ENCODE peak calls at places on chromosomes 16 and 17, in nine cellular contexts. V, L, J, H, R, D, U, M and O are unnamed samples.

GRCh38 chr17:68835061-68835460 is 120.1 kb downstream of the ABCA8 start:
- DNase-seq in H (peak), L (no peak), U (no peak), V (no peak), R (no peak), M (no peak), D (no peak), J (no peak), O (no peak)

GRCh38 chr16:19382887-19383816 is 34.5 kb upstream of the TMC5 start:
- DNase-seq in L (no peak), R (no peak), M (no peak), U (no peak), H (no peak), V (no peak), D (no peak), J (no peak), O (peak)

GRCh38 chr16:4935231-4935855 is 1.6 kb downstream of the PPL start:
- DNase-seq in J (peak), U (no peak), H (no peak), D (peak), M (no peak), R (no peak), V (no peak), L (peak), O (peak)

GRCh38 chr17:60910415-60910814 is 232.8 kb downstream of the BCAS3 start:
- DNase-seq in R (no peak), L (no peak), V (no peak), H (no peak), J (no peak), U (no peak), D (no peak), M (no peak), O (no peak)

GRCh38 chr16:2023098-2023925 is 3.4 kb upstream of the NHERF2 start:
- DNase-seq in H (peak), R (peak), L (peak), M (peak), J (peak), U (peak), D (peak), V (peak), O (peak)

GRCh38 chr16:58243528-58244004 is 45.7 kb upstream of the CSNK2A2 start:
- DNase-seq in R (no peak), D (no peak), J (no peak), L (no peak), H (no peak), M (no peak), U (no peak), V (no peak), O (no peak)

GRCh38 chr17:73595068-73595865 is 49.0 kb downstream of the SDK2 start:
- DNase-seq in U (no peak), L (no peak), V (no peak), M (no peak), D (no peak), J (peak), R (peak), H (peak), O (peak)

GRCh38 chr16:17515421-17516210 is 44.9 kb upstream of the XYLT1 start:
- DNase-seq in V (peak), R (no peak), U (peak), M (no peak), J (no peak), D (no peak), H (no peak), L (no peak), O (no peak)

GRCh38 chr16:84694980-84695379 is 4.8 kb upstream of the USP10 start:
- DNase-seq in D (no peak), M (no peak), R (no peak), U (no peak), H (no peak), J (no peak), L (no peak), V (no peak), O (no peak)

GRCh38 chr17:36182176-36183000 is 6.0 kb upstream of the TBC1D3B start:
- DNase-seq in V (no peak), L (no peak), U (peak), J (no peak), M (no peak), H (no peak), R (peak), D (no peak), O (peak)

GRCh38 chr16:87279094-87279658 is 38.0 kb downstream of the C16orf95 start:
- DNase-seq in V (no peak), M (no peak), H (no peak), R (no peak), U (no peak), D (no peak), L (no peak), J (no peak), O (no peak)

GRCh38 chr16:56357291-56357764 is 68.0 kb downstream of the AMFR start:
- DNase-seq in D (no peak), L (no peak), R (peak), H (peak), U (peak), J (peak), M (no peak), V (no peak), O (no peak)

GRCh38 chr16:14562691-14563491 is 67.2 kb downstream of the PARN start:
- DNase-seq in H (peak), J (no peak), L (peak), D (no peak), U (peak), R (peak), V (peak), M (no peak), O (no peak)

GRCh38 chr16:81823111-81823510 is 44.0 kb downstream of the PLCG2 start:
- DNase-seq in U (no peak), H (peak), J (peak), M (no peak), R (no peak), L (no peak), D (no peak), V (no peak), O (no peak)

GRCh38 chr16:30867747-30868146 is 26.1 kb downstream of the BCL7C start:
- DNase-seq in V (peak), U (no peak), D (no peak), R (no peak), J (no peak), H (peak), L (no peak), M (no peak), O (no peak)

GRCh38 chr16:53121043-53121442 is 66.3 kb downstream of the CHD9 start:
- DNase-seq in U (no peak), L (no peak), R (no peak), J (no peak), V (no peak), D (no peak), H (no peak), M (no peak), O (no peak)

GRCh38 chr16:1331712-1332617 is 1.5 kb upstream of the BAIAP3 start:
- DNase-seq in U (peak), L (no peak), M (peak), R (peak), H (peak), V (peak), D (no peak), J (peak), O (peak)

GRCh38 chr16:11738742-11739544 is 3.7 kb downstream of the TXNDC11 start:
- DNase-seq in D (no peak), J (no peak), U (no peak), V (no peak), M (no peak), R (no peak), L (no peak), H (no peak), O (no peak)

GRCh38 chr16:27698266-27698665 is 148.3 kb downstream of the KATNIP start:
- DNase-seq in U (no peak), L (no peak), H (no peak), D (no peak), J (no peak), M (no peak), V (no peak), R (peak), O (peak)

GRCh38 chr16:86669937-86670772 is 91.8 kb downstream of the FOXL1 start:
- DNase-seq in M (no peak), R (peak), J (peak), L (no peak), U (peak), D (no peak), V (no peak), H (peak), O (peak)

GRCh38 chr16:67537270-67537635 is 8.6 kb downstream of the RIPOR1 start:
- DNase-seq in H (peak), U (peak), J (peak), V (no peak), D (no peak), R (peak), L (peak), M (peak), O (peak)

GRCh38 chr17:20127660-20128413 is 118.7 kb downstream of the SPECC1 start:
- DNase-seq in L (no peak), H (peak), J (no peak), M (no peak), R (no peak), V (peak), D (no peak), U (peak), O (no peak)

GRCh38 chr17:68909066-68909465 is 46.1 kb downstream of the ABCA8 start:
- DNase-seq in L (peak), J (no peak), V (peak), H (peak), U (peak), D (no peak), M (no peak), R (no peak), O (no peak)

GRCh38 chr17:70938311-70938710 is 769.0 kb downstream of the KCNJ2 start:
- DNase-seq in H (no peak), M (no peak), U (no peak), L (no peak), J (no peak), R (no peak), D (no peak), V (no peak), O (no peak)

GRCh38 chr17:10127819-10128375 is 70.5 kb downstream of the GAS7 start:
- DNase-seq in R (peak), D (peak), U (peak), M (no peak), L (peak), J (peak), V (no peak), H (peak), O (peak)

GRCh38 chr16:11391576-11391975 is 46.3 kb downstream of the RMI2 start:
- DNase-seq in J (no peak), D (no peak), V (no peak), M (no peak), U (no peak), L (no peak), R (no peak), H (no peak), O (peak)

GRCh38 chr16:54936979-54937672 is 6.5 kb downstream of the IRX5 start:
- DNase-seq in H (peak), R (peak), U (peak), V (peak), L (peak), M (no peak), D (no peak), J (no peak), O (peak)

GRCh38 chr17:19370493-19370960 is 7.8 kb upstream of the MAPK7 start:
- DNase-seq in J (peak), D (no peak), M (no peak), V (no peak), U (no peak), L (no peak), H (no peak), R (no peak), O (no peak)

GRCh38 chr17:73068322-73069153 is 23.9 kb downstream of the SLC39A11 start:
- DNase-seq in R (no peak), M (no peak), H (peak), J (no peak), L (no peak), D (no peak), V (peak), U (peak), O (no peak)

GRCh38 chr16:66604376-66605176 is at the start of gene CMTM3:
- DNase-seq in U (peak), H (peak), M (peak), D (no peak), V (peak), L (no peak), J (peak), R (peak), O (peak)

GRCh38 chr17:4509402-4509801 is 10.7 kb downstream of the SPNS2 start:
- DNase-seq in H (no peak), R (no peak), D (no peak), J (no peak), M (peak), L (no peak), U (no peak), V (no peak), O (peak)

GRCh38 chr17:28712037-28712704 is 483 bp upstream of the PROCA1 start:
- DNase-seq in R (peak), L (no peak), M (peak), J (peak), U (no peak), V (no peak), D (no peak), H (peak), O (peak)

GRCh38 chr17:65013613-65014391 is 42.7 kb downstream of the GNA13 start:
- DNase-seq in R (no peak), D (no peak), M (peak), V (no peak), H (peak), L (no peak), U (peak), J (no peak), O (no peak)

GRCh38 chr17:57887161-57887560 is 37.3 kb upstream of the MRPS23 start:
- DNase-seq in J (no peak), D (no peak), M (no peak), V (no peak), R (no peak), L (no peak), H (no peak), U (peak), O (no peak)

GRCh38 chr16:66996324-66996982 is 8.1 kb downstream of the CES4A start:
- DNase-seq in M (no peak), L (peak), H (peak), R (no peak), V (peak), U (peak), J (peak), D (peak), O (peak)

GRCh38 chr17:9284884-9285283 is 263.6 kb downstream of the NTN1 start:
- DNase-seq in R (no peak), M (no peak), V (no peak), H (no peak), U (peak), D (no peak), J (peak), L (peak), O (no peak)

DNA sequence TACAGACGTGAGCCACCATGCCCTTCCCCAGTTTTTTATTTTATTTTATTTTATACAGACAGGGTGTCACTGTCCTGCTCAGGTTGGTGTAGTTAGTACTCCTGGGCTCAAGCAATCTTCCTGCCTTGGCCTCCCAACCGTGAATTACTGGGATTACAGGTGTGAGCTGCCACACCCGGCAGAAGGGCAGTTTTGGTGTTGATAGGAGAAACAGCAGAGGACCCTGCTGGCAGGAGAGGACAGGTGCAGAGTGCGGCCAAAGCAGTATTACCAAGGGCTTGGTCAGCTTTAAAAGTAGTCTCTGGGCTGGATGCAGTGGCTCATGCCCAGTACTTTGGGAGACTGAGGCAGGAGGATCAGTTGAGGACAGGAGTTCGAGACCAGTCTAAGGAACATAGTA is 22.9 kb downstream of the FOXK2 start:
- DNase-seq in M (no peak), R (no peak), V (no peak), L (no peak), H (no peak), U (no peak), D (no peak), J (no peak), O (no peak)
- H3K4me3 ChIP-seq in M (no peak), R (no peak), V (no peak), L (no peak), H (no peak), U (no peak), D (no peak), J (no peak), O (no peak)

DNA sequence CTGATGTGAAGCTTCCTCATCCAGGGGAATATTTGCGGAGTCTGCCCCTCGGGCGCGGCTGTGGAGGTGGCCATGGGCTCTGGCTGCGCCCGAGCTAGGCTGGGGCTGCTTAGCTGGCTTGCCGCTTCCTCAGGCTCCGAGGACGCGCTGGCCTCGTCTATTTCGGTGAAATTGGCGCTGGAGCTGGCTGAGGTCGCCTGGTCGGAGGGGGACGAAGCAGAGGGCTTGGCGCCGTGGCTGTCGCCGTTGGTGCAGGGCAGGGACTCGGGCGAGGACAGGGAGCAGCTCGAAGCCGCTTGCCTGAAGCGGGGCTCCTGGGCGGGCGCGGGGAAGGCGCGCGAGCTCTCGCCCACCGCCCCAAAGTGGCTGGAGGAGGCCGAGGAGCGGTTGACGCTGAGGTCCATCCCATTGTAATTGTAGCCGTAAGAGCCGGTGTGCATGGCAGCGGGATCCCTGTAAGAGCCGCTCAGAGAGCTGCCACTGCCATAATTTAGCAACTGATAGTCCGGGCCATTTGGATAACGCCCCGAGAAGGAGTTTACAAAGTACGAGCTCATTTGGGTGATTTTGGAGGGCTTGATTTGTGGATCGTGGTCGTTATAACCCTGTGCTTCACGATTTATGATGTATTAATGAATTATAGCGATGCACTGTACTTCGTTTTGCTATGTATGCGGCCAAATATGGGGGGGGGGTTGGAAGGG is at the start of gene HOXB5:
- DNase-seq in H (no peak), U (peak), M (no peak), J (no peak), L (no peak), V (no peak), R (no peak), D (no peak), O (no peak)
- H3K4me3 ChIP-seq in H (peak), U (peak), M (peak), J (peak), L (no peak), V (peak), R (no peak), D (peak), O (peak)

DNA sequence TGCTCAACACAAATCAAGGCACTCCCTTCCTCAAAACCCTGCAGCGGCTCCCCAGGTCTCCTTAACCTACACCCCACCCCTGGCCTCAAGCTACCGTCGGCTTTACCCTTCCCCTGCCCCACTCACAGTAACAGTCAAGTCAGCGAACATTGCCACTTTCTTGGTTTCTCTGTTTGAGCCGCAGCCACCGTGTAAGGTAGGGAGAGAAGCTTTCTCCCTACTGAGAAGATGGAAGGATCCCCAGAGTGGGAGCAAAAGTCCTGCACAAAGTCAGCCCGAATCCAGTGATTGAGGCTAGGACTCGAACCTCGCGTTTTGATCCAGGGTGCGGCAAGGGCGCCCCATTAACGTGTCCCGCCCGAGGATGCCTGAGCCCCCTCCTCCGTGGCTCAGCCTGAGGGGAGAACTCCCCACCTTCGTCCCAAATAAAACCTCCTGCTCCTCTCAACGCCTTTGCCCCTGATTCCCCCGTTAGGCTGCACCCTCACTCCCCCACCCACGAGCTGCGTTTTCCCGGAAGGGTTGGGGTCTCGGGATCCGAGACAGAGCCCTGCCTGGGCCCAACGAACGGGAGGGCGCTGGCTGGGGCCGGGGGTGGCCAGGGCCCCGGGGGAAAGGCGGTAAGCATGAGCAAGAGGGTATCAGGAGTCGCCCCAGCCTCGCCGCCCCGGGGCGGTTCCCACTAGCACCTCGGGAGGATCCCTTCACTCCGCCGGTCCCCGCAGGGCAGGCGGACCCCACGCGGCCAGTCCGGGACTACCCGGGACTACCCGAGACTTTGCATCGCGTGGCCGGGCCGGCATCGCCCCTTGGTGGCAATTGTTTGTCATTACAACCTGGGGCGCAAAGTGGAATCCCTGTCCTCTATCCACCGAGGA is 9.9 kb upstream of the NAGS start:
- DNase-seq in R (peak), D (no peak), U (peak), M (peak), H (peak), J (peak), L (peak), V (peak), O (peak)
- H3K4me3 ChIP-seq in R (peak), D (peak), U (no peak), M (peak), H (peak), J (peak), L (no peak), V (peak), O (no peak)

GRCh38 chr16:3846087-3846486 is 34.4 kb downstream of the CREBBP start:
- DNase-seq in L (no peak), V (no peak), M (no peak), D (no peak), U (no peak), H (no peak), J (no peak), R (no peak), O (no peak)

GRCh38 chr16:3846595-3847091 is 33.9 kb downstream of the CREBBP start:
- DNase-seq in R (no peak), M (no peak), H (no peak), J (no peak), L (no peak), V (no peak), U (no peak), D (no peak), O (no peak)

GRCh38 chr16:3841729-3842508 is 38.6 kb downstream of the CREBBP start:
- DNase-seq in L (no peak), V (no peak), U (no peak), H (no peak), M (no peak), J (no peak), R (no peak), D (no peak), O (no peak)

GRCh38 chr16:3839402-3840184 is 40.9 kb downstream of the CREBBP start:
- DNase-seq in V (no peak), D (no peak), M (no peak), J (no peak), L (no peak), H (no peak), U (no peak), R (no peak), O (no peak)

GRCh38 chr16:3842994-3843393 is 37.5 kb downstream of the CREBBP start:
- DNase-seq in R (no peak), V (no peak), D (no peak), U (no peak), L (no peak), J (peak), H (peak), M (no peak), O (no peak)
- H3K4me3 ChIP-seq in R (no peak), V (no peak), D (no peak), U (no peak), L (no peak), J (no peak), H (no peak), M (no peak), O (no peak)

GRCh38 chr17:30236807-30237206 is 1.3 kb upstream of the SLC6A4 start:
- DNase-seq in U (peak), M (no peak), H (peak), J (peak), D (peak), R (peak), V (peak), L (peak), O (peak)
- H3K4me3 ChIP-seq in U (no peak), M (no peak), H (peak), J (peak), D (peak), R (no peak), V (peak), L (no peak), O (peak)